ENCODE peak calls at places on chromosomes 13 and 19, in five cellular contexts. Y is left lung; P is left colon; K is central memory CD8-positive, alpha-beta T cell; S is psoas muscle. G is an unnamed sample.

GRCh38 chr13:109436055-109436622 is 350.2 kb downstream of the IRS2 start:
- ATAC-seq in S (no peak), Y (no peak), P (no peak), K (no peak), G (peak)

GRCh38 chr19:43763473-43763939 is 8.7 kb upstream of the SMG9 start:
- ATAC-seq in K (no peak), S (no peak), P (no peak), Y (peak), G (no peak)

GRCh38 chr19:384801-385169 is 24.2 kb downstream of the C2CD4C start:
- ATAC-seq in P (no peak), Y (no peak), S (no peak), K (no peak), G (no peak)

GRCh38 chr19:24074720-24075119 is 12.3 kb upstream of the ZNF254 start:
- ATAC-seq in P (no peak), S (no peak), Y (no peak), K (no peak), G (peak)

GRCh38 chr19:38321646-38322323 is 2.1 kb downstream of the KCNK6 start:
- ATAC-seq in S (no peak), Y (peak), K (no peak), P (no peak), G (peak)

GRCh38 chr19:16895467-16896097 is 6.8 kb downstream of the F2RL3 start:
- ATAC-seq in Y (no peak), S (no peak), P (no peak), K (no peak), G (no peak)

GRCh38 chr13:112247471-112248405 is 128.4 kb upstream of the SPACA7 start:
- ATAC-seq in K (no peak), P (no peak), Y (no peak), S (no peak), G (no peak)

GRCh38 chr19:31675187-31675913 is 326.1 kb upstream of the TSHZ3 start:
- ATAC-seq in S (no peak), K (no peak), P (no peak), Y (no peak), G (no peak)

GRCh38 chr19:1373534-1374249 is 10.0 kb upstream of the NDUFS7 start:
- ATAC-seq in Y (no peak), K (no peak), P (peak), S (peak), G (no peak)

GRCh38 chr19:45742969-45743368 is 9.7 kb downstream of the MEIOSIN start:
- ATAC-seq in Y (no peak), K (no peak), S (no peak), P (no peak), G (no peak)

GRCh38 chr19:19185853-19186728 is 5.9 kb downstream of the BORCS8 start:
- ATAC-seq in P (peak), Y (peak), S (peak), K (peak), G (peak)

GRCh38 chr19:14678199-14678598 is 3.6 kb upstream of the ADGRE3 start:
- ATAC-seq in Y (no peak), S (no peak), P (no peak), K (no peak), G (no peak)

G was measured in esophagus mucosa.